ENCODE peak calls at places on chromosomes 4 and X, in seven cellular contexts. One of them, this sample, is unnamed.

GRCh38 chr4:28369504-28369903 is 1508.9 kb downstream of the STIM2 start:
- DNase-seq in small intestine: no peak
- DNase-seq in activated T-cell treated with anti-CD3 and anti-CD28 coated beads for 4 hours: no peak
- DNase-seq in hippocampal formation: no peak
- DNase-seq in brain microvascular endothelial cell: no peak
- DNase-seq in T follicular helper cell: no peak
- DNase-seq in NCI-H1092: no peak
- DNase-seq in this sample: no peak

GRCh38 chrX:7330971-7331746 is 183.2 kb upstream of the PUDP start:
- DNase-seq in hippocampal formation: no peak
- DNase-seq in T follicular helper cell: no peak
- DNase-seq in activated T-cell treated with anti-CD3 and anti-CD28 coated beads for 4 hours: no peak
- DNase-seq in NCI-H1092: no peak
- DNase-seq in brain microvascular endothelial cell: peak
- DNase-seq in small intestine: no peak
- DNase-seq in this sample: no peak

GRCh38 chr4:112142152-112142551 is 3.1 kb upstream of the FAM241A start:
- DNase-seq in NCI-H1092: no peak
- DNase-seq in hippocampal formation: no peak
- DNase-seq in T follicular helper cell: no peak
- DNase-seq in activated T-cell treated with anti-CD3 and anti-CD28 coated beads for 4 hours: no peak
- DNase-seq in brain microvascular endothelial cell: no peak
- DNase-seq in small intestine: no peak
- DNase-seq in this sample: no peak

GRCh38 chr4:41548305-41548704 is 10.3 kb downstream of the LIMCH1 start:
- DNase-seq in small intestine: no peak
- DNase-seq in T follicular helper cell: no peak
- DNase-seq in hippocampal formation: no peak
- DNase-seq in activated T-cell treated with anti-CD3 and anti-CD28 coated beads for 4 hours: no peak
- DNase-seq in brain microvascular endothelial cell: no peak
- DNase-seq in NCI-H1092: no peak
- DNase-seq in this sample: no peak

GRCh38 chr4:5990446-5991160 is 27.6 kb downstream of the C4orf50 start:
- DNase-seq in NCI-H1092: no peak
- DNase-seq in brain microvascular endothelial cell: no peak
- DNase-seq in small intestine: no peak
- DNase-seq in T follicular helper cell: no peak
- DNase-seq in hippocampal formation: no peak
- DNase-seq in activated T-cell treated with anti-CD3 and anti-CD28 coated beads for 4 hours: no peak
- DNase-seq in this sample: no peak

GRCh38 chr4:131302108-131302507 is 1847.0 kb upstream of the PCDH10 start:
- DNase-seq in brain microvascular endothelial cell: no peak
- DNase-seq in hippocampal formation: no peak
- DNase-seq in NCI-H1092: no peak
- DNase-seq in small intestine: no peak
- DNase-seq in T follicular helper cell: no peak
- DNase-seq in activated T-cell treated with anti-CD3 and anti-CD28 coated beads for 4 hours: no peak
- DNase-seq in this sample: no peak

GRCh38 chr4:12421364-12421763 is 992.7 kb upstream of the HS3ST1 start:
- DNase-seq in T follicular helper cell: no peak
- DNase-seq in small intestine: no peak
- DNase-seq in activated T-cell treated with anti-CD3 and anti-CD28 coated beads for 4 hours: no peak
- DNase-seq in NCI-H1092: no peak
- DNase-seq in hippocampal formation: no peak
- DNase-seq in brain microvascular endothelial cell: no peak
- DNase-seq in this sample: peak

GRCh38 chrX:97131886-97132285 is 248.2 kb downstream of the RPA4 start:
- DNase-seq in small intestine: no peak
- DNase-seq in hippocampal formation: no peak
- DNase-seq in activated T-cell treated with anti-CD3 and anti-CD28 coated beads for 4 hours: no peak
- DNase-seq in T follicular helper cell: no peak
- DNase-seq in NCI-H1092: no peak
- DNase-seq in brain microvascular endothelial cell: no peak
- DNase-seq in this sample: no peak

GRCh38 chrX:57137481-57137880 is 284 bp upstream of the SPIN2A start:
- DNase-seq in brain microvascular endothelial cell: no peak
- DNase-seq in activated T-cell treated with anti-CD3 and anti-CD28 coated beads for 4 hours: no peak
- DNase-seq in NCI-H1092: peak
- DNase-seq in T follicular helper cell: no peak
- DNase-seq in small intestine: no peak
- DNase-seq in hippocampal formation: no peak
- DNase-seq in this sample: peak

GRCh38 chrX:137430301-137430700 is 135.6 kb upstream of the ZIC3 start:
- DNase-seq in small intestine: no peak
- DNase-seq in NCI-H1092: no peak
- DNase-seq in T follicular helper cell: no peak
- DNase-seq in hippocampal formation: no peak
- DNase-seq in brain microvascular endothelial cell: no peak
- DNase-seq in activated T-cell treated with anti-CD3 and anti-CD28 coated beads for 4 hours: no peak
- DNase-seq in this sample: no peak

GRCh38 chr4:3481113-3481531 is 18.0 kb downstream of the DOK7 start:
- DNase-seq in brain microvascular endothelial cell: no peak
- DNase-seq in small intestine: no peak
- DNase-seq in activated T-cell treated with anti-CD3 and anti-CD28 coated beads for 4 hours: no peak
- DNase-seq in hippocampal formation: no peak
- DNase-seq in T follicular helper cell: no peak
- DNase-seq in NCI-H1092: no peak
- DNase-seq in this sample: no peak

GRCh38 chrX:50978920-50979660 is 68.6 kb downstream of the BMP15 start:
- DNase-seq in hippocampal formation: no peak
- DNase-seq in small intestine: no peak
- DNase-seq in brain microvascular endothelial cell: no peak
- DNase-seq in activated T-cell treated with anti-CD3 and anti-CD28 coated beads for 4 hours: no peak
- DNase-seq in NCI-H1092: no peak
- DNase-seq in T follicular helper cell: no peak
- DNase-seq in this sample: no peak

GRCh38 chrX:1713296-1713695 is 98.4 kb downstream of the ASMT start:
- DNase-seq in brain microvascular endothelial cell: no peak
- DNase-seq in NCI-H1092: no peak
- DNase-seq in small intestine: no peak
- DNase-seq in T follicular helper cell: no peak
- DNase-seq in activated T-cell treated with anti-CD3 and anti-CD28 coated beads for 4 hours: no peak
- DNase-seq in hippocampal formation: no peak
- DNase-seq in this sample: no peak

GRCh38 chr4:102172341-102172740 is 172.9 kb downstream of the SLC39A8 start:
- DNase-seq in T follicular helper cell: no peak
- DNase-seq in activated T-cell treated with anti-CD3 and anti-CD28 coated beads for 4 hours: no peak
- DNase-seq in brain microvascular endothelial cell: no peak
- DNase-seq in NCI-H1092: no peak
- DNase-seq in hippocampal formation: no peak
- DNase-seq in small intestine: no peak
- DNase-seq in this sample: no peak

GRCh38 chrX:110310000-110310790 is 7.7 kb downstream of the AMMECR1 start:
- DNase-seq in activated T-cell treated with anti-CD3 and anti-CD28 coated beads for 4 hours: no peak
- DNase-seq in brain microvascular endothelial cell: no peak
- DNase-seq in hippocampal formation: no peak
- DNase-seq in T follicular helper cell: no peak
- DNase-seq in small intestine: no peak
- DNase-seq in NCI-H1092: no peak
- DNase-seq in this sample: no peak

GRCh38 chrX:128759745-128760144 is 707.5 kb upstream of the ACTRT1 start:
- DNase-seq in activated T-cell treated with anti-CD3 and anti-CD28 coated beads for 4 hours: no peak
- DNase-seq in brain microvascular endothelial cell: peak
- DNase-seq in hippocampal formation: no peak
- DNase-seq in NCI-H1092: no peak
- DNase-seq in T follicular helper cell: no peak
- DNase-seq in small intestine: no peak
- DNase-seq in this sample: no peak

GRCh38 chrX:36218801-36219200 is 299.3 kb downstream of the CFAP47 start:
- DNase-seq in activated T-cell treated with anti-CD3 and anti-CD28 coated beads for 4 hours: no peak
- DNase-seq in hippocampal formation: no peak
- DNase-seq in NCI-H1092: no peak
- DNase-seq in brain microvascular endothelial cell: no peak
- DNase-seq in T follicular helper cell: no peak
- DNase-seq in small intestine: no peak
- DNase-seq in this sample: no peak

GRCh38 chr4:154618708-154619315 is 6.4 kb upstream of the FGG start:
- DNase-seq in brain microvascular endothelial cell: peak
- DNase-seq in small intestine: peak
- DNase-seq in T follicular helper cell: peak
- DNase-seq in hippocampal formation: peak
- DNase-seq in NCI-H1092: peak
- DNase-seq in activated T-cell treated with anti-CD3 and anti-CD28 coated beads for 4 hours: no peak
- DNase-seq in this sample: peak

GRCh38 chr4:74682567-74683359 is 111.6 kb downstream of the BTC start:
- DNase-seq in small intestine: peak
- DNase-seq in brain microvascular endothelial cell: peak
- DNase-seq in activated T-cell treated with anti-CD3 and anti-CD28 coated beads for 4 hours: no peak
- DNase-seq in T follicular helper cell: no peak
- DNase-seq in hippocampal formation: no peak
- DNase-seq in NCI-H1092: no peak
- DNase-seq in this sample: peak

GRCh38 chrX:133918326-133918725 is 67.1 kb downstream of the GPC3 start:
- DNase-seq in T follicular helper cell: no peak
- DNase-seq in brain microvascular endothelial cell: no peak
- DNase-seq in hippocampal formation: no peak
- DNase-seq in NCI-H1092: no peak
- DNase-seq in activated T-cell treated with anti-CD3 and anti-CD28 coated beads for 4 hours: no peak
- DNase-seq in small intestine: peak
- DNase-seq in this sample: no peak

GRCh38 chr4:114093221-114093715 is 113.8 kb upstream of the ARSJ start:
- DNase-seq in brain microvascular endothelial cell: no peak
- DNase-seq in small intestine: no peak
- DNase-seq in activated T-cell treated with anti-CD3 and anti-CD28 coated beads for 4 hours: no peak
- DNase-seq in T follicular helper cell: no peak
- DNase-seq in NCI-H1092: no peak
- DNase-seq in hippocampal formation: no peak
- DNase-seq in this sample: no peak

GRCh38 chrX:25019707-25020390 is 4.1 kb upstream of the ARX start:
- DNase-seq in small intestine: no peak
- DNase-seq in activated T-cell treated with anti-CD3 and anti-CD28 coated beads for 4 hours: no peak
- DNase-seq in T follicular helper cell: no peak
- DNase-seq in NCI-H1092: no peak
- DNase-seq in brain microvascular endothelial cell: no peak
- DNase-seq in hippocampal formation: no peak
- DNase-seq in this sample: no peak

GRCh38 chr4:92952897-92953296 is 649.1 kb downstream of the GRID2 start:
- DNase-seq in brain microvascular endothelial cell: no peak
- DNase-seq in T follicular helper cell: no peak
- DNase-seq in hippocampal formation: no peak
- DNase-seq in small intestine: no peak
- DNase-seq in activated T-cell treated with anti-CD3 and anti-CD28 coated beads for 4 hours: no peak
- DNase-seq in NCI-H1092: no peak
- DNase-seq in this sample: no peak

GRCh38 chrX:30275498-30275897 is 28.6 kb downstream of the MAGEB1 start:
- DNase-seq in T follicular helper cell: no peak
- DNase-seq in brain microvascular endothelial cell: no peak
- DNase-seq in activated T-cell treated with anti-CD3 and anti-CD28 coated beads for 4 hours: no peak
- DNase-seq in small intestine: no peak
- DNase-seq in hippocampal formation: no peak
- DNase-seq in NCI-H1092: no peak
- DNase-seq in this sample: no peak

GRCh38 chr4:129358571-129358970 is 262.6 kb downstream of the C4orf33 start:
- DNase-seq in brain microvascular endothelial cell: peak
- DNase-seq in small intestine: no peak
- DNase-seq in NCI-H1092: no peak
- DNase-seq in T follicular helper cell: no peak
- DNase-seq in activated T-cell treated with anti-CD3 and anti-CD28 coated beads for 4 hours: no peak
- DNase-seq in hippocampal formation: no peak
- DNase-seq in this sample: no peak

GRCh38 chr4:3409571-3410091 is 32.1 kb upstream of the HGFAC start:
- DNase-seq in small intestine: no peak
- DNase-seq in hippocampal formation: no peak
- DNase-seq in activated T-cell treated with anti-CD3 and anti-CD28 coated beads for 4 hours: no peak
- DNase-seq in brain microvascular endothelial cell: no peak
- DNase-seq in NCI-H1092: no peak
- DNase-seq in T follicular helper cell: no peak
- DNase-seq in this sample: no peak

GRCh38 chr4:8330821-8331566 is 61.4 kb downstream of the HTRA3 start:
- DNase-seq in small intestine: no peak
- DNase-seq in NCI-H1092: no peak
- DNase-seq in brain microvascular endothelial cell: no peak
- DNase-seq in T follicular helper cell: no peak
- DNase-seq in hippocampal formation: peak
- DNase-seq in activated T-cell treated with anti-CD3 and anti-CD28 coated beads for 4 hours: no peak
- DNase-seq in this sample: no peak

GRCh38 chr4:10063544-10064300 is 42.4 kb upstream of the SLC2A9 start:
- DNase-seq in activated T-cell treated with anti-CD3 and anti-CD28 coated beads for 4 hours: no peak
- DNase-seq in brain microvascular endothelial cell: peak
- DNase-seq in hippocampal formation: peak
- DNase-seq in small intestine: no peak
- DNase-seq in NCI-H1092: peak
- DNase-seq in T follicular helper cell: no peak
- DNase-seq in this sample: peak

GRCh38 chr4:186021461-186022167 is 47.3 kb upstream of the TLR3 start:
- DNase-seq in hippocampal formation: no peak
- DNase-seq in activated T-cell treated with anti-CD3 and anti-CD28 coated beads for 4 hours: no peak
- DNase-seq in brain microvascular endothelial cell: peak
- DNase-seq in T follicular helper cell: no peak
- DNase-seq in NCI-H1092: peak
- DNase-seq in small intestine: peak
- DNase-seq in this sample: peak

GRCh38 chr4:135227842-135228241 is 1026.3 kb upstream of the PABPC4L start:
- DNase-seq in brain microvascular endothelial cell: no peak
- DNase-seq in NCI-H1092: no peak
- DNase-seq in small intestine: no peak
- DNase-seq in hippocampal formation: no peak
- DNase-seq in activated T-cell treated with anti-CD3 and anti-CD28 coated beads for 4 hours: no peak
- DNase-seq in T follicular helper cell: no peak
- DNase-seq in this sample: no peak

GRCh38 chr4:150816491-150816890 is 198.6 kb downstream of the LRBA start:
- DNase-seq in T follicular helper cell: no peak
- DNase-seq in brain microvascular endothelial cell: no peak
- DNase-seq in small intestine: no peak
- DNase-seq in activated T-cell treated with anti-CD3 and anti-CD28 coated beads for 4 hours: no peak
- DNase-seq in hippocampal formation: no peak
- DNase-seq in NCI-H1092: no peak
- DNase-seq in this sample: no peak

GRCh38 chr4:151169223-151169622 is 69.8 kb downstream of the RPS3A start:
- DNase-seq in NCI-H1092: peak
- DNase-seq in T follicular helper cell: no peak
- DNase-seq in small intestine: peak
- DNase-seq in brain microvascular endothelial cell: peak
- DNase-seq in hippocampal formation: peak
- DNase-seq in activated T-cell treated with anti-CD3 and anti-CD28 coated beads for 4 hours: no peak
- DNase-seq in this sample: peak

GRCh38 chrX:43939187-43939926 is 33.8 kb downstream of the NDP start:
- DNase-seq in small intestine: peak
- DNase-seq in activated T-cell treated with anti-CD3 and anti-CD28 coated beads for 4 hours: no peak
- DNase-seq in T follicular helper cell: no peak
- DNase-seq in brain microvascular endothelial cell: no peak
- DNase-seq in NCI-H1092: no peak
- DNase-seq in hippocampal formation: no peak
- DNase-seq in this sample: no peak

This sample was measured in hepatocyte.